ENCODE peak calls at places on chromosomes 6 and 20, in four cellular contexts. One of them, this sample, is unnamed.

GRCh38 chr6:53858196-53858595 is 63.4 kb downstream of the LRRC1 start:
- DNase-seq in cardiac muscle cell: no peak
- DNase-seq in mammary epithelial cell: no peak
- DNase-seq in breast epithelium: no peak
- DNase-seq in this sample: no peak

GRCh38 chr6:116524236-116524635 is 12.8 kb downstream of the CALHM5 start:
- DNase-seq in breast epithelium: no peak
- DNase-seq in cardiac muscle cell: no peak
- DNase-seq in mammary epithelial cell: no peak
- DNase-seq in this sample: no peak

GRCh38 chr20:10637062-10637559 is 36.7 kb downstream of the JAG1 start:
- DNase-seq in breast epithelium: no peak
- DNase-seq in cardiac muscle cell: no peak
- DNase-seq in mammary epithelial cell: peak; percentile 76
- DNase-seq in this sample: peak; percentile 60

GRCh38 chr6:43997342-43997677 is 129.9 kb downstream of the MRPL14 start:
- DNase-seq in breast epithelium: no peak
- DNase-seq in mammary epithelial cell: no peak
- DNase-seq in cardiac muscle cell: no peak
- DNase-seq in this sample: no peak

GRCh38 chr20:53735536-53736050 is 142.0 kb upstream of the ZNF217 start:
- DNase-seq in mammary epithelial cell: peak; percentile 94
- DNase-seq in breast epithelium: no peak
- DNase-seq in cardiac muscle cell: peak; percentile 69
- DNase-seq in this sample: peak; percentile 94

GRCh38 chr6:117568247-117568646 is 34.1 kb downstream of the GOPC start:
- DNase-seq in mammary epithelial cell: no peak
- DNase-seq in cardiac muscle cell: no peak
- DNase-seq in breast epithelium: no peak
- DNase-seq in this sample: no peak

GRCh38 chr6:63804381-63804956 is 168.9 kb downstream of the PHF3 start:
- DNase-seq in cardiac muscle cell: no peak
- DNase-seq in mammary epithelial cell: peak; percentile 86
- DNase-seq in breast epithelium: no peak
- DNase-seq in this sample: peak; percentile 85

GRCh38 chr20:48075591-48076174 is 290.4 kb upstream of the SULF2 start:
- DNase-seq in breast epithelium: no peak
- DNase-seq in mammary epithelial cell: no peak
- DNase-seq in cardiac muscle cell: no peak
- DNase-seq in this sample: no peak

GRCh38 chr6:53300656-53301551 is 47.8 kb downstream of the ELOVL5 start:
- DNase-seq in breast epithelium: no peak
- DNase-seq in cardiac muscle cell: peak; percentile 15
- DNase-seq in mammary epithelial cell: peak; percentile 23
- DNase-seq in this sample: peak; percentile 77

GRCh38 chr20:40481337-40481736 is 207.7 kb downstream of the MAFB start:
- DNase-seq in breast epithelium: no peak
- DNase-seq in mammary epithelial cell: no peak
- DNase-seq in cardiac muscle cell: no peak
- DNase-seq in this sample: no peak

GRCh38 chr20:50313223-50313820 is 122.7 kb downstream of the CEBPB start:
- DNase-seq in mammary epithelial cell: no peak
- DNase-seq in cardiac muscle cell: no peak
- DNase-seq in breast epithelium: no peak
- DNase-seq in this sample: no peak

GRCh38 chr6:73695619-73696421 is at the start of gene CD109:
- DNase-seq in breast epithelium: no peak
- DNase-seq in cardiac muscle cell: peak; percentile 54
- DNase-seq in mammary epithelial cell: peak; percentile 94
- DNase-seq in this sample: peak; percentile 84

GRCh38 chr6:134267917-134268361 is 50.0 kb downstream of the SGK1 start:
- DNase-seq in cardiac muscle cell: no peak
- DNase-seq in breast epithelium: no peak
- DNase-seq in mammary epithelial cell: no peak
- DNase-seq in this sample: no peak

GRCh38 chr6:165417298-165417865 is 108.0 kb upstream of the C6orf118 start:
- DNase-seq in cardiac muscle cell: no peak
- DNase-seq in mammary epithelial cell: no peak
- DNase-seq in breast epithelium: no peak
- DNase-seq in this sample: no peak

GRCh38 chr6:3752538-3753227 is 1.2 kb upstream of the PXDC1 start:
- DNase-seq in breast epithelium: no peak
- DNase-seq in cardiac muscle cell: no peak
- DNase-seq in mammary epithelial cell: no peak
- DNase-seq in this sample: no peak

GRCh38 chr6:41963371-41963770 is 21.8 kb upstream of the CCND3 start:
- DNase-seq in breast epithelium: no peak
- DNase-seq in cardiac muscle cell: no peak
- DNase-seq in mammary epithelial cell: no peak
- DNase-seq in this sample: no peak

GRCh38 chr20:17661121-17661744 is 20.8 kb downstream of the RRBP1 start:
- DNase-seq in mammary epithelial cell: no peak
- DNase-seq in cardiac muscle cell: no peak
- DNase-seq in breast epithelium: no peak
- DNase-seq in this sample: no peak

GRCh38 chr6:142474446-142475289 is 172.9 kb downstream of the ADGRG6 start:
- DNase-seq in breast epithelium: no peak
- DNase-seq in mammary epithelial cell: peak; percentile 68
- DNase-seq in cardiac muscle cell: peak; percentile 75
- DNase-seq in this sample: peak; percentile 69

GRCh38 chr6:111590209-111590955 is 15.3 kb downstream of the TRAF3IP2 start:
- DNase-seq in cardiac muscle cell: no peak
- DNase-seq in breast epithelium: no peak
- DNase-seq in mammary epithelial cell: no peak
- DNase-seq in this sample: no peak

GRCh38 chr6:110755411-110755834 is 59.8 kb downstream of the CDK19 start:
- DNase-seq in breast epithelium: no peak
- DNase-seq in cardiac muscle cell: no peak
- DNase-seq in mammary epithelial cell: no peak
- DNase-seq in this sample: peak; percentile 13

GRCh38 chr6:132530293-132530974 is 7.6 kb upstream of the TAAR9 start:
- DNase-seq in cardiac muscle cell: peak; percentile 79
- DNase-seq in mammary epithelial cell: peak; percentile 38
- DNase-seq in breast epithelium: no peak
- DNase-seq in this sample: peak; percentile 62

GRCh38 chr6:92541457-92542060 is 877.8 kb downstream of the EPHA7 start:
- DNase-seq in breast epithelium: no peak
- DNase-seq in cardiac muscle cell: no peak
- DNase-seq in mammary epithelial cell: no peak
- DNase-seq in this sample: peak; percentile 13

GRCh38 chr20:40293740-40294139 is 395.3 kb downstream of the MAFB start:
- DNase-seq in cardiac muscle cell: no peak
- DNase-seq in breast epithelium: no peak
- DNase-seq in mammary epithelial cell: no peak
- DNase-seq in this sample: no peak

GRCh38 chr6:6788394-6789020 is 200.0 kb downstream of the LY86 start:
- DNase-seq in cardiac muscle cell: no peak
- DNase-seq in mammary epithelial cell: no peak
- DNase-seq in breast epithelium: no peak
- DNase-seq in this sample: no peak

GRCh38 chr20:22773326-22773725 is 189.0 kb upstream of the FOXA2 start:
- DNase-seq in cardiac muscle cell: no peak
- DNase-seq in mammary epithelial cell: no peak
- DNase-seq in breast epithelium: no peak
- DNase-seq in this sample: no peak

GRCh38 chr6:17165383-17165782 is 63.5 kb downstream of the STMND1 start:
- DNase-seq in cardiac muscle cell: no peak
- DNase-seq in mammary epithelial cell: peak; percentile 2
- DNase-seq in breast epithelium: no peak
- DNase-seq in this sample: no peak

GRCh38 chr6:131197716-131198115 is 62.4 kb downstream of the AKAP7 start:
- DNase-seq in cardiac muscle cell: no peak
- DNase-seq in breast epithelium: no peak
- DNase-seq in mammary epithelial cell: no peak
- DNase-seq in this sample: no peak

GRCh38 chr6:75368151-75368779 is 83.7 kb upstream of the TMEM30A start:
- DNase-seq in breast epithelium: no peak
- DNase-seq in cardiac muscle cell: peak; percentile 72
- DNase-seq in mammary epithelial cell: peak; percentile 46
- DNase-seq in this sample: no peak

GRCh38 chr6:169959129-169960002 is 207.9 kb downstream of the ERMARD start:
- DNase-seq in mammary epithelial cell: no peak
- DNase-seq in breast epithelium: peak; percentile 18
- DNase-seq in cardiac muscle cell: no peak
- DNase-seq in this sample: no peak

GRCh38 chr6:45327956-45328522 is at the start of gene RUNX2:
- DNase-seq in mammary epithelial cell: peak; percentile 55
- DNase-seq in cardiac muscle cell: peak; percentile 17
- DNase-seq in breast epithelium: no peak
- DNase-seq in this sample: peak; percentile 97

GRCh38 chr6:132414761-132415160 is 13.5 kb upstream of the MOXD1 start:
- DNase-seq in mammary epithelial cell: no peak
- DNase-seq in cardiac muscle cell: no peak
- DNase-seq in breast epithelium: no peak
- DNase-seq in this sample: no peak

GRCh38 chr6:42532038-42532669 is 31.7 kb upstream of the UBR2 start:
- DNase-seq in breast epithelium: no peak
- DNase-seq in mammary epithelial cell: peak; percentile 40
- DNase-seq in cardiac muscle cell: peak; percentile 77
- DNase-seq in this sample: peak; percentile 66

GRCh38 chr6:6546318-6547110 is 42.0 kb upstream of the LY86 start:
- DNase-seq in mammary epithelial cell: peak; percentile 19
- DNase-seq in breast epithelium: no peak
- DNase-seq in cardiac muscle cell: peak; percentile 68
- DNase-seq in this sample: peak; percentile 13

GRCh38 chr20:61442075-61442670 is 190.1 kb downstream of the CDH4 start:
- DNase-seq in mammary epithelial cell: no peak
- DNase-seq in cardiac muscle cell: no peak
- DNase-seq in breast epithelium: no peak
- DNase-seq in this sample: peak; percentile 32

GRCh38 chr6:148831064-148831463 is 84.2 kb downstream of the UST start:
- DNase-seq in breast epithelium: no peak
- DNase-seq in cardiac muscle cell: no peak
- DNase-seq in mammary epithelial cell: peak; percentile 22
- DNase-seq in this sample: no peak

GRCh38 chr20:64009811-64010387 is 26.1 kb upstream of the C20orf204 start:
- DNase-seq in cardiac muscle cell: no peak
- DNase-seq in mammary epithelial cell: no peak
- DNase-seq in breast epithelium: no peak
- DNase-seq in this sample: no peak

GRCh38 chr20:47667531-47668312 is 117.6 kb downstream of the SULF2 start:
- DNase-seq in breast epithelium: no peak
- DNase-seq in mammary epithelial cell: no peak
- DNase-seq in cardiac muscle cell: no peak
- DNase-seq in this sample: no peak

GRCh38 chr20:36645353-36645752 is 643 bp downstream of the SLA2 start:
- DNase-seq in mammary epithelial cell: no peak
- DNase-seq in cardiac muscle cell: no peak
- DNase-seq in breast epithelium: no peak
- DNase-seq in this sample: no peak

GRCh38 chr20:36641506-36641843 is 4.5 kb downstream of the SLA2 start:
- DNase-seq in cardiac muscle cell: no peak
- DNase-seq in mammary epithelial cell: no peak
- DNase-seq in breast epithelium: no peak
- DNase-seq in this sample: no peak

GRCh38 chr20:36644032-36644712 is 1.8 kb downstream of the SLA2 start:
- DNase-seq in cardiac muscle cell: no peak
- DNase-seq in mammary epithelial cell: no peak
- DNase-seq in breast epithelium: no peak
- DNase-seq in this sample: no peak

GRCh38 chr20:36644713-36645109 is 1.3 kb downstream of the SLA2 start:
- DNase-seq in mammary epithelial cell: no peak
- DNase-seq in cardiac muscle cell: no peak
- DNase-seq in breast epithelium: no peak
- DNase-seq in this sample: no peak

GRCh38 chr20:36642136-36642535 is 3.9 kb downstream of the SLA2 start:
- DNase-seq in mammary epithelial cell: no peak
- DNase-seq in cardiac muscle cell: no peak
- DNase-seq in breast epithelium: no peak
- DNase-seq in this sample: no peak
- H3K4me3 ChIP-seq in mammary epithelial cell: no peak overlapping the region
- H3K4me3 ChIP-seq in cardiac muscle cell: no peak overlapping the region
- H3K4me3 ChIP-seq in breast epithelium: no peak overlapping the region
- H3K4me3 ChIP-seq in this sample: no peak overlapping the region

GRCh38 chr20:44886276-44886671 is 769 bp downstream of the YWHAB start:
- DNase-seq in breast epithelium: no peak
- DNase-seq in mammary epithelial cell: no peak
- DNase-seq in cardiac muscle cell: no peak
- DNase-seq in this sample: no peak
- TF ChIP-seq CTCF in breast epithelium: no peak
- TF ChIP-seq CTCF in mammary epithelial cell: no peak
- TF ChIP-seq CTCF in cardiac muscle cell: no peak
- TF ChIP-seq CTCF in this sample: no peak

GRCh38 chr6:25138024-25138696 is 141.0 kb upstream of the CARMIL1 start:
- DNase-seq in cardiac muscle cell: no peak
- DNase-seq in breast epithelium: peak; percentile 46
- DNase-seq in mammary epithelial cell: peak; percentile 68
- DNase-seq in this sample: peak; percentile 50

GRCh38 chr6:25142506-25142905 is 136.7 kb upstream of the CARMIL1 start:
- DNase-seq in cardiac muscle cell: no peak
- DNase-seq in mammary epithelial cell: no peak
- DNase-seq in breast epithelium: no peak
- DNase-seq in this sample: no peak

GRCh38 chr6:25137497-25137896 is 141.7 kb upstream of the CARMIL1 start:
- DNase-seq in cardiac muscle cell: no peak
- DNase-seq in mammary epithelial cell: no peak
- DNase-seq in breast epithelium: no peak
- DNase-seq in this sample: no peak

GRCh38 chr6:25136879-25137278 is 142.3 kb upstream of the CARMIL1 start:
- DNase-seq in breast epithelium: no peak
- DNase-seq in cardiac muscle cell: no peak
- DNase-seq in mammary epithelial cell: no peak
- DNase-seq in this sample: no peak

DNA sequence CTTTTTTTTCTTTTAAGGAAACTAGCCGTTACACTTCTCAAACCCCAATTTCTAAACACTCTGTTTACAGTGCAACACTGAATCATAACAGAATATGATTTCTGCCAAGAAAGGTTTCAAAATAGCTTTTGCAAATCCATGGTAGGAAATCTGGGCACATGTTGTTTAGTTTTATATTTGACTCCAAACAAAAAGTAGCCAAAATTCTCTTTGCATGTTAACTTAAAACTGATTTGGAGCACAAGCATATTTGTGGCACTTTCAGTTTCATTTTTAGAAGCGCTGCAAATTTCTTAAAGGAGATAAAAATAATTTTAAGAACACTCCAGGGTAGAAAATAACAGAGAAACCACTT is 140.5 kb upstream of the CARMIL1 start:
- DNase-seq in cardiac muscle cell: no peak
- DNase-seq in breast epithelium: no peak
- DNase-seq in mammary epithelial cell: no peak
- DNase-seq in this sample: peak; percentile 58
- H3K4me3 ChIP-seq in cardiac muscle cell: no peak overlapping the region
- H3K4me3 ChIP-seq in breast epithelium: peak overlapping the region; percentile 53
- H3K4me3 ChIP-seq in mammary epithelial cell: peak overlapping the region; percentile 41
- H3K4me3 ChIP-seq in this sample: peak overlapping the region; percentile 6

DNA sequence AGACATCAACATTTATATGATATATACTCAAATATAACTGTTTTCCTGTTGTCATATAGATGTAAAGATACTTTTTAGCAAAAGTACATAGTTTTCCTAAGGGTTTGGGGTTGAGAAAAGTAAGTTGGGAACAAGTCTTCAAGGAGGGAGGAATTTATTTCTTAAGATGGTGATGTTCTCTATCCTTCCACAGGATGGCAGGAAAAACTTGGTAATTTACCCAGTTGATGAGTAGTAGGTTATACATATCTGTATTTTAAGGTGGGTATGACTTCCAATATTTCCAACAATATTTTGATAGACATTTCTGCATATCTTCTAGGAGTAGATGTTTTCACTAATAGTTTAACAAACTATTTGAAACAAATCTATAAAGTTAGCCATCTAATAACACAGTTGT is 254.4 kb downstream of the RIMS1 start:
- DNase-seq in breast epithelium: no peak
- DNase-seq in cardiac muscle cell: no peak
- DNase-seq in mammary epithelial cell: peak; percentile 11
- DNase-seq in this sample: peak; percentile 10
- TF ChIP-seq CTCF in breast epithelium: no peak
- TF ChIP-seq CTCF in cardiac muscle cell: no peak
- TF ChIP-seq CTCF in mammary epithelial cell: peak; percentile 32
- TF ChIP-seq CTCF in this sample: no peak

This sample was measured in astrocyte of the spinal cord.